ENCODE peak calls at places on chromosome 2, in nine cellular contexts. One of them, this sample, is unnamed. For H3K27me3 and H3K4me1, the result is how much of the 10 kb centered on the place peaks cover.

GRCh38 chr2:188820576-188820975 is 153.6 kb upstream of the COL3A1 start:
- DNase-seq in GM12878: no peak
- DNase-seq in ovary: no peak
- DNase-seq in stomach: no peak
- DNase-seq in breast epithelium: no peak
- DNase-seq in endothelial cell of umbilical vein: peak
- DNase-seq in PC-3: no peak
- DNase-seq in PC-9: no peak
- DNase-seq in HCT116: no peak
- DNase-seq in this sample: no peak

GRCh38 chr2:168804214-168804613 is 1.8 kb downstream of the NOSTRIN start:
- DNase-seq in GM12878: no peak
- DNase-seq in ovary: peak
- DNase-seq in stomach: peak
- DNase-seq in breast epithelium: no peak
- DNase-seq in endothelial cell of umbilical vein: peak
- DNase-seq in PC-3: no peak
- DNase-seq in PC-9: no peak
- DNase-seq in HCT116: no peak
- DNase-seq in this sample: no peak

GRCh38 chr2:86775323-86775722 is 15.4 kb downstream of the CD8A start:
- DNase-seq in GM12878: no peak
- DNase-seq in ovary: no peak
- DNase-seq in stomach: no peak
- DNase-seq in breast epithelium: no peak
- DNase-seq in endothelial cell of umbilical vein: no peak
- DNase-seq in PC-3: no peak
- DNase-seq in PC-9: no peak
- DNase-seq in HCT116: no peak
- DNase-seq in this sample: no peak

GRCh38 chr2:152200562-152201465 is 25.3 kb upstream of the STAM2 start:
- DNase-seq in GM12878: no peak
- DNase-seq in ovary: peak
- DNase-seq in stomach: peak
- DNase-seq in breast epithelium: peak
- DNase-seq in endothelial cell of umbilical vein: peak
- DNase-seq in PC-3: peak
- DNase-seq in PC-9: peak
- DNase-seq in HCT116: peak
- DNase-seq in this sample: peak

GRCh38 chr2:59660262-59660661 is 893.2 kb downstream of the BCL11A start:
- DNase-seq in GM12878: no peak
- DNase-seq in ovary: no peak
- DNase-seq in stomach: no peak
- DNase-seq in breast epithelium: no peak
- DNase-seq in endothelial cell of umbilical vein: no peak
- DNase-seq in PC-3: no peak
- DNase-seq in PC-9: no peak
- DNase-seq in HCT116: no peak
- DNase-seq in this sample: no peak

GRCh38 chr2:172806426-172807008 is 70.9 kb downstream of the RAPGEF4 start:
- DNase-seq in GM12878: no peak
- DNase-seq in ovary: no peak
- DNase-seq in stomach: no peak
- DNase-seq in breast epithelium: no peak
- DNase-seq in endothelial cell of umbilical vein: peak
- DNase-seq in PC-3: peak
- DNase-seq in PC-9: peak
- DNase-seq in HCT116: peak
- DNase-seq in this sample: no peak

GRCh38 chr2:30456578-30456977 is 9.5 kb downstream of the LCLAT1 start:
- DNase-seq in GM12878: no peak
- DNase-seq in ovary: no peak
- DNase-seq in stomach: no peak
- DNase-seq in breast epithelium: no peak
- DNase-seq in endothelial cell of umbilical vein: no peak
- DNase-seq in PC-3: no peak
- DNase-seq in PC-9: no peak
- DNase-seq in HCT116: no peak
- DNase-seq in this sample: no peak

GRCh38 chr2:240383099-240383758 is 52.2 kb upstream of the GPC1 start:
- DNase-seq in GM12878: no peak
- DNase-seq in ovary: peak
- DNase-seq in stomach: no peak
- DNase-seq in breast epithelium: no peak
- DNase-seq in endothelial cell of umbilical vein: no peak
- DNase-seq in PC-3: no peak
- DNase-seq in PC-9: no peak
- DNase-seq in HCT116: no peak
- DNase-seq in this sample: no peak

DNA sequence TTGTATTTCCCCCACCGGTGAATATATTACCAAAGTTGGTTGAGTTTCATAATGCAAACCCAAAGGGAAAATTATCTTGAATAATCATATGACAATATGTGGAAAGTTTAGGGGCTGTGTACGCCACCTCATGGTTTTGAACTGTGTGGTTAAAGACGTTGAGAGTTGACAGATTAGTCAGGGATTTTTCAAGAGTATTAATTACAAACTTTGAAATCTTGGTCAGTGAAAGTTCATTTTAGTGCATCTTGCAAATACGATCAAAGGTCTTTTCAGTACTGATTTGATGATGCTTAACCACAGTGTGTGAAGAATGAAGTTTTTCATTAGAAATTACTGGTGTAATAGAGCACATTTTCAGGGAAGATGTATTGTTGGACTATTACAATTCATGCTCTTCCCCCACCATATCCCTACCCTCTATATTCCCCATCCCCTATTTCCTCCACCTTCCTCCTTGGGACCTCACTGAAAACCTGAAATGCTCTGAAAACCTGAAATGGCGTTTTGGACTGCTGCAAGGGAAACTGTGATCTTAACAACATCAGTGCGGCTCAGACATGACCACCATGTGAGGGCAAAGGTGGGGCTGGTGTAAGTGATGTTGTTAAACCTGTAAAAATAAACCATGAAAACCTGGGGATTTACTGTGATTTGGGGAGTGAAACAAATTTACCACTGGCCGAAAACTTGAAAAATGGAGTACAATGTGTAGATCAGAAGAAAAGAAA is 4.5 kb upstream of the BCL2L11 start:
- DNase-seq in GM12878: peak
- DNase-seq in ovary: no peak
- DNase-seq in stomach: no peak
- DNase-seq in breast epithelium: no peak
- DNase-seq in endothelial cell of umbilical vein: no peak
- DNase-seq in PC-3: peak
- DNase-seq in PC-9: no peak
- DNase-seq in HCT116: no peak
- DNase-seq in this sample: no peak
- H3K27me3 ChIP-seq in GM12878: under half
- H3K27me3 ChIP-seq in ovary: under half
- H3K27me3 ChIP-seq in stomach: under half
- H3K27me3 ChIP-seq in breast epithelium: under half
- H3K27me3 ChIP-seq in endothelial cell of umbilical vein: under half
- H3K27me3 ChIP-seq in PC-3: under half
- H3K27me3 ChIP-seq in PC-9: under half
- H3K27me3 ChIP-seq in HCT116: under half
- H3K27me3 ChIP-seq in this sample: under half

DNA sequence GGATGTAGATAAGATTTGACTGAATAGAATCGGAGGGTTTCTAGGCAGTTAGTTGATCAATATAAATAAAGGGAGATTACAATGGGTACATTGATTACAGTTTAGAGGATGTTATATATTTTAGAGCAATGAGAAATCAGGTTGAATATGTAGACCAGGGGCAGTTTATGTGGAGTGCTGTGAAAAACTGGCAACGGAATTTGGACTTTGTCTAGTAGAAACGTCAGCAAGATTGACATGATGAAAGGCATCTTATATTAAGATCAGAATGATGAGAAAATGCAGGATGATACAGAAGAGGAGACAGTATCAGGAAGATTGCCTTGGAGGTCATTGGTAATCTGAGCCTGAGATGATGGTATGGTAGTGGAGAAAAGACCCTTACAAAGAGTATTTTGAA is 39.9 kb downstream of the RAB10 start:
- DNase-seq in GM12878: no peak
- DNase-seq in ovary: no peak
- DNase-seq in stomach: no peak
- DNase-seq in breast epithelium: no peak
- DNase-seq in endothelial cell of umbilical vein: no peak
- DNase-seq in PC-3: no peak
- DNase-seq in PC-9: no peak
- DNase-seq in HCT116: no peak
- DNase-seq in this sample: no peak
- H3K4me1 ChIP-seq in GM12878: under half
- H3K4me1 ChIP-seq in ovary: under half
- H3K4me1 ChIP-seq in stomach: half or more
- H3K4me1 ChIP-seq in breast epithelium: under half
- H3K4me1 ChIP-seq in endothelial cell of umbilical vein: under half
- H3K4me1 ChIP-seq in PC-3: half or more
- H3K4me1 ChIP-seq in PC-9: under half
- H3K4me1 ChIP-seq in HCT116: under half
- H3K4me1 ChIP-seq in this sample: under half

GRCh38 chr2:38527338-38528007 is 75.3 kb downstream of the HNRNPLL start:
- DNase-seq in GM12878: no peak
- DNase-seq in ovary: no peak
- DNase-seq in stomach: no peak
- DNase-seq in breast epithelium: no peak
- DNase-seq in endothelial cell of umbilical vein: no peak
- DNase-seq in PC-3: peak
- DNase-seq in PC-9: no peak
- DNase-seq in HCT116: no peak
- DNase-seq in this sample: no peak

GRCh38 chr2:38529208-38529607 is 73.5 kb downstream of the HNRNPLL start:
- DNase-seq in GM12878: no peak
- DNase-seq in ovary: no peak
- DNase-seq in stomach: no peak
- DNase-seq in breast epithelium: no peak
- DNase-seq in endothelial cell of umbilical vein: no peak
- DNase-seq in PC-3: no peak
- DNase-seq in PC-9: no peak
- DNase-seq in HCT116: no peak
- DNase-seq in this sample: no peak

GRCh38 chr2:38526195-38526594 is 76.5 kb downstream of the HNRNPLL start:
- DNase-seq in GM12878: no peak
- DNase-seq in ovary: no peak
- DNase-seq in stomach: no peak
- DNase-seq in breast epithelium: no peak
- DNase-seq in endothelial cell of umbilical vein: no peak
- DNase-seq in PC-3: no peak
- DNase-seq in PC-9: no peak
- DNase-seq in HCT116: no peak
- DNase-seq in this sample: no peak

GRCh38 chr2:38524580-38524979 is 78.1 kb downstream of the HNRNPLL start:
- DNase-seq in GM12878: no peak
- DNase-seq in ovary: no peak
- DNase-seq in stomach: no peak
- DNase-seq in breast epithelium: no peak
- DNase-seq in endothelial cell of umbilical vein: no peak
- DNase-seq in PC-3: no peak
- DNase-seq in PC-9: no peak
- DNase-seq in HCT116: no peak
- DNase-seq in this sample: no peak

DNA sequence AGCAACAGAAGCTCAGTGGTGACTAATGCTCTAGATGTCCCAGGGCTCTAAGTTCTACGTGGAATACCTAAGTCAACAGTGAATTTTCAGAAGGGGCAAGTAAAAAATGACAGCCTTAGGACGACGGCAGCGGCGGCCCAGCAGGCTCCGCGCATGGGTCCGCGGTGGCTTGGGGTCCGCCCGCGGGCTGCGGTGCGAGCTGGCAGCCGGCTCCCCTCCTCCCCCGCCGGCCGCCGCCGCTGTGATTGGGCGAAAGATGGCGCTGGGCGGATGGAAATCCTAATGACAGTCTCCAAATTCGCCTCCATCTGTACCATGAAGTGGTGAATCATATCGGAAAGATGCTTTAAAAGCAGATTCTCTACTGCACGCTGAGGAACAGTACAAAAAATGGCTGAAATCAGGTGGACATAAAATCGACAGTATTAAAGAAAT is 74.7 kb downstream of the HNRNPLL start:
- DNase-seq in GM12878: no peak
- DNase-seq in ovary: peak
- DNase-seq in stomach: no peak
- DNase-seq in breast epithelium: no peak
- DNase-seq in endothelial cell of umbilical vein: peak
- DNase-seq in PC-3: peak
- DNase-seq in PC-9: peak
- DNase-seq in HCT116: no peak
- DNase-seq in this sample: no peak
- TF ChIP-seq CTCF in GM12878: no peak
- TF ChIP-seq CTCF in ovary: no peak
- TF ChIP-seq CTCF in stomach: no peak
- TF ChIP-seq CTCF in breast epithelium: no peak
- TF ChIP-seq CTCF in endothelial cell of umbilical vein: no peak
- TF ChIP-seq CTCF in PC-3: no peak
- TF ChIP-seq CTCF in PC-9: no peak
- TF ChIP-seq CTCF in HCT116: no peak
- TF ChIP-seq CTCF in this sample: no peak

GRCh38 chr2:14634885-14635871 is 2.7 kb downstream of the LRATD1 start:
- DNase-seq in GM12878: no peak
- DNase-seq in ovary: peak
- DNase-seq in stomach: peak
- DNase-seq in breast epithelium: peak
- DNase-seq in endothelial cell of umbilical vein: peak
- DNase-seq in PC-3: peak
- DNase-seq in PC-9: peak
- DNase-seq in HCT116: no peak
- DNase-seq in this sample: peak

GRCh38 chr2:14632133-14632936 is at the start of gene LRATD1:
- DNase-seq in GM12878: no peak
- DNase-seq in ovary: peak
- DNase-seq in stomach: peak
- DNase-seq in breast epithelium: peak
- DNase-seq in endothelial cell of umbilical vein: peak
- DNase-seq in PC-3: peak
- DNase-seq in PC-9: peak
- DNase-seq in HCT116: no peak
- DNase-seq in this sample: peak

GRCh38 chr2:14633451-14634211 is 1.1 kb downstream of the LRATD1 start:
- DNase-seq in GM12878: no peak
- DNase-seq in ovary: peak
- DNase-seq in stomach: no peak
- DNase-seq in breast epithelium: no peak
- DNase-seq in endothelial cell of umbilical vein: no peak
- DNase-seq in PC-3: peak
- DNase-seq in PC-9: no peak
- DNase-seq in HCT116: no peak
- DNase-seq in this sample: peak

GRCh38 chr2:14633031-14633430 is 514 bp downstream of the LRATD1 start:
- DNase-seq in GM12878: no peak
- DNase-seq in ovary: peak
- DNase-seq in stomach: peak
- DNase-seq in breast epithelium: no peak
- DNase-seq in endothelial cell of umbilical vein: no peak
- DNase-seq in PC-3: peak
- DNase-seq in PC-9: no peak
- DNase-seq in HCT116: no peak
- DNase-seq in this sample: no peak

DNA sequence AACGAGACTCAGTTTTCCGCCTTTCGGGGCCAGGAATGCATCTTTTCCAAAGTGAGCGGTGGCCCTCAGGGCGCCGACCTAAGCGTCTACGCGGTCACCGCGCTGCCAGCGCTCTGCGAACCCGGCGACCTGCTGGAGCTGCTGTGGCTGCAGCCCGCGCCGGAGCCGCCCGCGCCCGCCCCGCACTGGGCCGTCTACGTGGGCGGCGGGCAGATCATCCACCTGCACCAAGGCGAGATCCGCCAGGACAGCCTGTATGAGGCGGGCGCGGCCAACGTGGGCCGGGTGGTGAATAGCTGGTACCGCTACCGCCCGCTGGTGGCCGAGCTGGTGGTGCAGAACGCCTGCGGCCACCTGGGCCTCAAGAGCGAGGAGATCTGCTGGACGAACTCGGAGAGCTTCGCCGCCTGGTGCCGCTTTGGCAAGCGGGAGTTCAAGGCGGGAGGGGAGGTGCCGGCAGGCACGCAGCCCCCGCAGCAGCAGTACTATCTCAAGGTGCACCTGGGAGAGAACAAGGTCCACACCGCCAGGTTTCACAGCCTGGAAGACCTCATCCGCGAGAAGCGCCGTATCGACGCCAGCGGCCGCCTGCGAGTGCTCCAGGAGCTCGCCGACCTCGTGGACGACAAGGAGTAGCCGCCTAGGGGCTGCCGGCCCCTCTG is 1.8 kb downstream of the LRATD1 start:
- DNase-seq in GM12878: no peak
- DNase-seq in ovary: peak
- DNase-seq in stomach: peak
- DNase-seq in breast epithelium: peak
- DNase-seq in endothelial cell of umbilical vein: peak
- DNase-seq in PC-3: peak
- DNase-seq in PC-9: peak
- DNase-seq in HCT116: no peak
- DNase-seq in this sample: peak
- H3K27me3 ChIP-seq in GM12878: under half
- H3K27me3 ChIP-seq in ovary: under half
- H3K27me3 ChIP-seq in stomach: under half
- H3K27me3 ChIP-seq in breast epithelium: under half
- H3K27me3 ChIP-seq in endothelial cell of umbilical vein: under half
- H3K27me3 ChIP-seq in PC-3: under half
- H3K27me3 ChIP-seq in PC-9: under half
- H3K27me3 ChIP-seq in HCT116: under half
- H3K27me3 ChIP-seq in this sample: under half